ENCODE peak calls at places on chromosomes 6 and 20, in six cellular contexts. One of them, this sample, is unnamed.

GRCh38 chr6:146336200-146336599 is 207.4 kb upstream of the RAB32 start:
- DNase-seq in fibroblast of lung: peak
- DNase-seq in psoas muscle: no peak
- DNase-seq in IMR-90: no peak
- DNase-seq in fibroblast of pulmonary artery: peak
- DNase-seq in CD8-positive, alpha-beta T cell: no peak
- DNase-seq in this sample: no peak

GRCh38 chr6:31972709-31973350 is 892 bp upstream of the DXO start:
- DNase-seq in CD8-positive, alpha-beta T cell: no peak
- DNase-seq in IMR-90: peak
- DNase-seq in psoas muscle: no peak
- DNase-seq in fibroblast of lung: peak
- DNase-seq in fibroblast of pulmonary artery: peak
- DNase-seq in this sample: no peak

GRCh38 chr6:134049176-134049575 is 3.2 kb downstream of the SLC2A12 start:
- DNase-seq in fibroblast of pulmonary artery: no peak
- DNase-seq in IMR-90: no peak
- DNase-seq in fibroblast of lung: no peak
- DNase-seq in CD8-positive, alpha-beta T cell: no peak
- DNase-seq in psoas muscle: no peak
- DNase-seq in this sample: no peak

GRCh38 chr20:1381753-1382591 is 10.9 kb downstream of the FKBP1A start:
- DNase-seq in CD8-positive, alpha-beta T cell: no peak
- DNase-seq in IMR-90: peak
- DNase-seq in fibroblast of lung: peak
- DNase-seq in fibroblast of pulmonary artery: no peak
- DNase-seq in psoas muscle: no peak
- DNase-seq in this sample: no peak

GRCh38 chr20:44501448-44501847 is 20.4 kb downstream of the SERINC3 start:
- DNase-seq in CD8-positive, alpha-beta T cell: no peak
- DNase-seq in IMR-90: peak
- DNase-seq in fibroblast of pulmonary artery: peak
- DNase-seq in psoas muscle: no peak
- DNase-seq in fibroblast of lung: peak
- DNase-seq in this sample: no peak

GRCh38 chr20:3106658-3107463 is 22.3 kb upstream of the AVP start:
- DNase-seq in CD8-positive, alpha-beta T cell: no peak
- DNase-seq in fibroblast of pulmonary artery: no peak
- DNase-seq in fibroblast of lung: no peak
- DNase-seq in psoas muscle: no peak
- DNase-seq in IMR-90: no peak
- DNase-seq in this sample: no peak

GRCh38 chr6:38155144-38155543 is 335.6 kb downstream of the ZFAND3 start:
- DNase-seq in fibroblast of lung: no peak
- DNase-seq in fibroblast of pulmonary artery: peak
- DNase-seq in psoas muscle: no peak
- DNase-seq in IMR-90: peak
- DNase-seq in CD8-positive, alpha-beta T cell: no peak
- DNase-seq in this sample: no peak

GRCh38 chr20:57053067-57053466 is 213.4 kb downstream of the BMP7 start:
- DNase-seq in fibroblast of lung: no peak
- DNase-seq in CD8-positive, alpha-beta T cell: no peak
- DNase-seq in IMR-90: no peak
- DNase-seq in psoas muscle: no peak
- DNase-seq in fibroblast of pulmonary artery: no peak
- DNase-seq in this sample: no peak

GRCh38 chr6:56691201-56691595 is 48.5 kb upstream of the DST start:
- DNase-seq in IMR-90: no peak
- DNase-seq in CD8-positive, alpha-beta T cell: no peak
- DNase-seq in fibroblast of pulmonary artery: no peak
- DNase-seq in psoas muscle: no peak
- DNase-seq in fibroblast of lung: no peak
- DNase-seq in this sample: no peak

GRCh38 chr6:111417946-111418345 is 65.1 kb downstream of the REV3L start:
- DNase-seq in IMR-90: peak
- DNase-seq in psoas muscle: no peak
- DNase-seq in CD8-positive, alpha-beta T cell: no peak
- DNase-seq in fibroblast of lung: peak
- DNase-seq in fibroblast of pulmonary artery: no peak
- DNase-seq in this sample: no peak

DNA sequence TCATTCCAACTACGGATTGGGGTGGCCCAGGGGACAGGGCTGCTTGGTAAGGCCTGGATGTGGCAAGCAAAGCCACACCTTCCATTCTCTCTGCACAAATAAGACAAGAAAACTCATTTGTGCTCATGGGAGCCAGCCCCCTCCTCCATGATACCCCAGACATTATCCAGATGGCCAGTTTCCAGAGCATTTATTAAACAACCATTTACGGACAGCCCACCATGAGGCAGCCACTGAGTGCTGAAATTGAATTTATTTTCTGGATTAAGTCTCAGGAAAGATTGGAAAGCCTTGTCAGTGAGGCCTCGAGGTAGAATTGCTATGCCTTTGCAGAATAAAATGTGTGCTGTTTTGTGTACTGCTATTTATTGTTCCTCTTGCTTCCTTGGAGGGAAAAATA is 151.1 kb downstream of the UNC5CL start:
- DNase-seq in IMR-90: no peak
- DNase-seq in fibroblast of lung: no peak
- DNase-seq in CD8-positive, alpha-beta T cell: no peak
- DNase-seq in fibroblast of pulmonary artery: no peak
- DNase-seq in psoas muscle: no peak
- DNase-seq in this sample: no peak
- TF ChIP-seq CTCF in IMR-90: no peak
- TF ChIP-seq CTCF in fibroblast of lung: no peak
- TF ChIP-seq CTCF in CD8-positive, alpha-beta T cell: no peak
- TF ChIP-seq CTCF in fibroblast of pulmonary artery: no peak
- TF ChIP-seq CTCF in psoas muscle: no peak
- TF ChIP-seq CTCF in this sample: no peak

GRCh38 chr6:15953152-15953880 is 175.6 kb upstream of the MYLIP start:
- DNase-seq in fibroblast of lung: no peak
- DNase-seq in psoas muscle: no peak
- DNase-seq in fibroblast of pulmonary artery: peak
- DNase-seq in CD8-positive, alpha-beta T cell: no peak
- DNase-seq in IMR-90: no peak
- DNase-seq in this sample: peak
- H3K4me3 ChIP-seq in fibroblast of lung: no peak
- H3K4me3 ChIP-seq in psoas muscle: no peak
- H3K4me3 ChIP-seq in fibroblast of pulmonary artery: no peak
- H3K4me3 ChIP-seq in CD8-positive, alpha-beta T cell: no peak
- H3K4me3 ChIP-seq in IMR-90: no peak
- H3K4me3 ChIP-seq in this sample: no peak

DNA sequence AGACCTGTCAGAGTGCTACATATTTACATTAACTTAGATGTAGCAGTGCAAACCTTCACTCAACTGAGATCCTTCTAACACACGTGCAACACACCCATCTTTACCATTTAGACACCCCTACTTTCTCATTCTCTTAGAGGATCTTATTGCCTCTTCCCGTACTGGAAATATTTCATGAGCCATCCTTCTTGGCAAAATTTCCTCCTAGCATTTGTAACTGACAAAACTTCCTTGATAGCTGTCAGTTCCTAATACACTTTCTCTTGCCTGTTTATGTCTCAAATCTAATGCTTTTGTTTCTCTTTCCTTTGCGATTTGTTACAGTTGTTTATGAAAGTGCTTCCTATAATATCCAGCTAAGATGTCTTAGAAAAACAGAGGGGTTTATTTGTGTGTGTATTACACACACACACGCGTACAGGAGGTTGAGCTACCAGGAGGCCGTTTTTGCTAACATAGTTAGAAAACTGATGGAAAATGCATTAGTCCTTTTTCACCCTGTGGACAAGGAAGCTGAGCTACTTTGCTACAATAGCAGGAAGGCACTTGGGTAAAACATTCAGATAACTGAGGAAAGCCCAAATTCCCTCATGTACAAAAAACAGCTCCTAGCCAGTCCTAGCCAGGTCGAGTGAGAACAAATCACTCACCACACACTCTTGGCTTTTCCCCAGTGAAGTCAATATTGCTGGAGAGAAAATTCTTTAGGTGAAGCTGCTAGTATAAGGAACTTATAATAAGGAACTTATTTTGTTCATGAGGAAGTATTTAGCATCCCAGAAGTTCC is 153.6 kb downstream of the NFATC2 start:
- DNase-seq in fibroblast of lung: no peak
- DNase-seq in CD8-positive, alpha-beta T cell: no peak
- DNase-seq in fibroblast of pulmonary artery: peak
- DNase-seq in IMR-90: no peak
- DNase-seq in psoas muscle: no peak
- DNase-seq in this sample: no peak
- TF ChIP-seq CTCF in fibroblast of lung: no peak
- TF ChIP-seq CTCF in CD8-positive, alpha-beta T cell: no peak
- TF ChIP-seq CTCF in fibroblast of pulmonary artery: no peak
- TF ChIP-seq CTCF in IMR-90: no peak
- TF ChIP-seq CTCF in psoas muscle: no peak
- TF ChIP-seq CTCF in this sample: no peak

GRCh38 chr6:2448826-2449571 is 203.6 kb upstream of the GMDS start:
- DNase-seq in fibroblast of pulmonary artery: peak
- DNase-seq in IMR-90: peak
- DNase-seq in CD8-positive, alpha-beta T cell: no peak
- DNase-seq in fibroblast of lung: peak
- DNase-seq in psoas muscle: no peak
- DNase-seq in this sample: peak
- H3K4me3 ChIP-seq in fibroblast of pulmonary artery: peak
- H3K4me3 ChIP-seq in IMR-90: peak
- H3K4me3 ChIP-seq in CD8-positive, alpha-beta T cell: no peak
- H3K4me3 ChIP-seq in fibroblast of lung: peak
- H3K4me3 ChIP-seq in psoas muscle: no peak
- H3K4me3 ChIP-seq in this sample: peak